ENCODE peak calls at places on chromosome 13, in five cellular contexts. V is neural progenitor cell, C is mesendoderm, P is tibial nerve, W is aorta. I is an unnamed sample. For H3K4me1, the result is how much of the 10 kb centered on the place peaks cover.

GRCh38 chr13:112928958-112929777 is 39.8 kb upstream of the MCF2L start:
- DNase-seq in W (no peak), V (no peak), C (peak), P (no peak), I (no peak)

GRCh38 chr13:108957369-108958012 is 328.1 kb downstream of the MYO16 start:
- DNase-seq in P (no peak), V (peak), W (no peak), C (peak), I (no peak)

GRCh38 chr13:73140804-73141203 is 82.0 kb downstream of the KLF5 start:
- DNase-seq in V (no peak), C (no peak), P (no peak), W (no peak), I (no peak)

GRCh38 chr13:79907527-79907926 is 426.6 kb downstream of the NDFIP2 start:
- DNase-seq in V (no peak), W (no peak), C (no peak), P (no peak), I (no peak)

GRCh38 chr13:37476874-37477273 is 121.7 kb downstream of the POSTN start:
- DNase-seq in V (peak), C (peak), W (no peak), P (no peak), I (no peak)

GRCh38 chr13:23175920-23176319 is 4.9 kb upstream of the SGCG start:
- DNase-seq in P (no peak), C (no peak), W (no peak), V (no peak), I (no peak)

GRCh38 chr13:20666948-20667347 is 36.6 kb upstream of the IL17D start:
- DNase-seq in W (no peak), C (no peak), V (no peak), P (no peak), I (no peak)

GRCh38 chr13:39815345-39816111 is 160.1 kb downstream of the COG6 start:
- DNase-seq in W (no peak), C (no peak), V (no peak), P (no peak), I (no peak)

GRCh38 chr13:30870916-30871712 is 35.0 kb upstream of the MEDAG start:
- DNase-seq in C (no peak), W (no peak), V (no peak), P (no peak), I (no peak)

GRCh38 chr13:112904436-112904960 is 64.5 kb upstream of the MCF2L start:
- DNase-seq in W (no peak), C (no peak), V (peak), P (no peak), I (no peak)

GRCh38 chr13:49457221-49457620 is 13.1 kb downstream of the SETDB2 start:
- DNase-seq in W (no peak), V (no peak), C (no peak), P (no peak), I (no peak)

GRCh38 chr13:80904386-80904785 is 563.5 kb upstream of the SPRY2 start:
- DNase-seq in P (no peak), V (no peak), C (no peak), W (no peak), I (no peak)

DNA sequence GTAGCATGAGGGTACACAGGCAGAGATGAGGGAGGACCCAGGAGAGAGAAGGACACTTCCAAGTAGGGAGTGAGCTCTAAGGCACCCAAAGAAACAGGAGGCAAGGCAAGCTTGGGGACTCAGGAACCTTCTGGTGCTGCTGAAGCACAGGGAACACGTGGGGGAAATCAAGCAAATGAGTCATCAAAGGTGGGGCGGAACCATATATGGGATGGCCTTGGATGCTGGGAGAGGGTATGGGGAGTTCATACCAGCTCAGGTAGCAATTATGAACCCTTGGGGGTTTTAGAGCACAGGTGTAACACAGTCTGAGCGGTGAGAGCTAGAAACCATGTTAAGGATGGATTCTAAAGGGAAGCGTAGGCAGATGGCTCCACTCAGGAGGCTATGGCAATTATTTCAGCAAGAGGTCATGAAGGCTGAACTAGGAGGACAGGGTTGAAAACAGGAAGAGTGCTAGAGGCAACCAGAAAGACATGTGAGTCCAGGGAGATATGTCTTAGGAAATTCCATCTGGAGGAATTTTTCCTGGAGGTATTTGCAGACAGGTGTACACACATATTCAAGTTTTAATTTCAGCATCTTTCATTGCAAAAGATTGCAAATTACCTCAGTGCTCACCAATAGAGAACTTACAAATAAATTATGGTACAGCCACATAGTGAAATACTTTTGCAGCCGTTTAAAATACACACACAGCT is 77.1 kb downstream of the STARD13 start:
- DNase-seq in P (no peak), V (no peak), W (no peak), C (no peak), I (no peak)
- H3K27ac ChIP-seq in P (peak), V (no peak), W (no peak), C (no peak), I (no peak)

GRCh38 chr13:94700051-94700535 is 12.3 kb downstream of the SOX21 start:
- DNase-seq in C (no peak), V (no peak), W (no peak), P (no peak), I (no peak)

GRCh38 chr13:94702181-94703041 is 9.9 kb downstream of the SOX21 start:
- DNase-seq in V (peak), C (no peak), W (no peak), P (no peak), I (no peak)

GRCh38 chr13:94700536-94700935 is 11.8 kb downstream of the SOX21 start:
- DNase-seq in V (no peak), C (no peak), P (no peak), W (no peak), I (no peak)

GRCh38 chr13:94703271-94703670 is 9.1 kb downstream of the SOX21 start:
- DNase-seq in P (no peak), W (no peak), V (no peak), C (no peak), I (no peak)

GRCh38 chr13:94701313-94702180 is 10.8 kb downstream of the SOX21 start:
- DNase-seq in P (no peak), V (no peak), C (no peak), W (no peak), I (no peak)
- H3K4me1 ChIP-seq in P (under half), V (under half), C (under half), W (under half), I (under half)

GRCh38 chr13:53052675-53053074 is 24.1 kb downstream of the OLFM4 start:
- DNase-seq in P (no peak), V (no peak), W (no peak), C (no peak), I (no peak)

GRCh38 chr13:53054569-53054968 is 26.0 kb downstream of the OLFM4 start:
- DNase-seq in V (no peak), W (no peak), C (no peak), P (no peak), I (no peak)

GRCh38 chr13:53060840-53061485 is 32.4 kb downstream of the OLFM4 start:
- DNase-seq in W (no peak), C (no peak), V (no peak), P (no peak), I (no peak)

DNA sequence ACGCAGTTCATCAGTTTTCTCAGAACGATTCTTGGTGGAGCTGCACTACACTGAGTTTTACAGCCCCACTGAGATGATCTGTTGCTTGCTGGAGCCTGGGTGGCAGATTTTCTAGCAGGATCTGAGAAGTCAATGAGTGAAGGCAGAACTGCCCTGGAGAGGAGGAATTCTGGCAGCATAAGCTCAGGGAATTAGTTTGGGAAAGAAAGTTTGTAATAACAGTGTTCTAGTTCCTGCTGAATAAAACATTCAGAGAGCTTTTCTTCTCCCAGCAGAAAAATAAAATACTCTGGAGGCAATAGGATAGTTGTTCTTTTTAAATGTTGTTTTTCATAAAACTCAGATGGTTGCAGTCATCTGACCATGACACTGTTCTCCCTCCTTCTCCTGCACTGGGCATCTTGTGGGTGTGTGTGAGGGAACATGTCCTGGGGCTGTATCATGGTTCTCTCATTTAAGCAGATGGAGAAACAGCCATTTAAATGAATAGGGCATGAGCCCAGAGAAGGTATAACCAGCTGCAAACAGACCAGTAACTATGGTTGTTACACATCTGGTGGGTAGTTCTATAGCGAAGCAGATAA is 29.6 kb downstream of the OLFM4 start:
- DNase-seq in W (no peak), P (no peak), V (no peak), C (no peak), I (no peak)
- H3K27ac ChIP-seq in W (no peak), P (no peak), V (no peak), C (no peak), I (no peak)

DNA sequence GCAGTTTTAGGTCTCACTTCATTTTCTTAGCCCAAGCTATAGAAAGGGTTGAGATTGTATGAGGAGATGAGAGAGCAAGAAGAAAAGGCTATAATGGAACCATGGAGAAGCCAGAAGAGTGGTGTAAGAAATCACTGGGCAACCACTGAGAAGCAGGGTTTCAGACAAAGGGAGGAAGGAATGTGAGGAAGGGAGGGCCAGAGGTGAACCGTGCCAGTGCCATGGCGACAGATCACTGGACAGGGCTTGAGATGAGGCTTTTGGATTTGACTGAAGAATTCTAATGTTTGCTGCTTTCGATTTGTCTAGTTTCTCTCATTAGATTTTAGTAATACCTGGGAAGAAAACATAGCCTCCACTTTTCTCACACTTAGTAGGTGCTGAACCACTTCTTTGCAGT is 6.3 kb upstream of the GPR183 start:
- DNase-seq in W (no peak), P (no peak), C (peak), V (peak), I (no peak)
- H3K4me1 ChIP-seq in W (under half), P (under half), C (under half), V (under half), I (under half)

GRCh38 chr13:41552031-41552430 is 94.7 kb downstream of the RGCC start:
- DNase-seq in C (no peak), P (no peak), V (no peak), W (no peak), I (no peak)
- H3K27ac ChIP-seq in C (no peak), P (no peak), V (no peak), W (no peak), I (no peak)

GRCh38 chr13:27791146-27791900 is 960 bp upstream of the GSX1 start:
- DNase-seq in W (no peak), P (no peak), C (no peak), V (no peak), I (no peak)
- H3K4me1 ChIP-seq in W (under half), P (under half), C (under half), V (under half), I (under half)

DNA sequence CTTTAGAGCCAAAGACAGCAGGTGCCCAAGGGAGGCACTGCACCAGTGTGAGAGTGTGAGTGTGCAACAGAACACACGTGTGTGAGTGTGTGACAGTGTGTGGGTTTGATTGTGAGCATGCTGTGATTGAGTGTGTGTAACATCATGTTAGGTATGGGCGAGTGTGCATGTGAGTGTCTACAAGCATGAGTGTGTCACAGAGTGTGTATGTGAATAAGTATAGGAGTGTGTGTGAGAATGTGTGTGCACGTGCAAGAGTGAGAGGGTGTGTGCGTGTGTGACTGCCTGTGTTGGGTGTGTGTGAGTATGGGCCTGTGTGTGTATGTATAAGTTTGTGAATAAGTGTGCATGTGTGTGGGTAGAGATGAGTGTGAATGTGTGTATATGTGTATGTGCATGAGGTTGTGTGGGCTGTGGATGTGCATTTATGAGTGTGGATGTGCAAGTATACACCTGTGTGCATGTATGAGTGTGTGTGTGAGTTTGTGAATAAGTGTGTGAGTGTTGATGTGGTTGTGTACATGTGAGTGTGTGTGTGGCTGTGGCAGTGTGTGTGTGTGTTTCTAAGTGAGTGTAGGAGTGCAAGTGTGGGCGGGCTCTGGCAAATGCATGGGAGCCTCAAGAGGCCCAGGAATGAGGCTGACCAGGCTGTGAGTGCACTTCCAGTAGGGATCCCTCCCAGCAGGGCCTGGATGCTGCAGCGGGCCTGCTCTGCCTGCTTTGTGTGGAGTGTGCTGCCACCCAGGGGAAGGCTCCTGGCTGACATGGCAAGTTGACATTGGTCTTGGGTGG is 198.4 kb downstream of the COL4A1 start:
- DNase-seq in V (peak), C (peak), W (peak), P (peak), I (no peak)
- H3K27ac ChIP-seq in V (no peak), C (no peak), W (no peak), P (no peak), I (no peak)